ENCODE peak calls at places on chromosomes 12 and 14, in seven cellular contexts. O is activated CD4-positive, alpha-beta T cell treated with anti-CD3 and anti-CD28 coated beads, Interleukin-2, amount 50 U/mL, for 48 hours; M is WERI-Rb-1; D is T-helper 17 cell; Q is A172; F is sigmoid colon; X is RKO. N is an unnamed sample.
A peak's percentile ranks its signal among the peaks of the same experiment; 100 is the strongest.

GRCh38 chr14:85482549-85482948 is 47.4 kb upstream of the FLRT2 start:
- DNase-seq in X (no peak), O (no peak), Q (no peak), D (no peak), F (no peak), M (no peak), N (no peak)

GRCh38 chr12:71567562-71567961 is 96.1 kb downstream of the ZFC3H1 start:
- DNase-seq in M (peak; percentile 53), D (no peak), Q (no peak), O (no peak), X (no peak), F (no peak), N (no peak)

GRCh38 chr12:53241623-53242412 is 9.8 kb upstream of the RARG start:
- DNase-seq in F (no peak), X (no peak), M (peak; percentile 98), D (no peak), O (no peak), Q (no peak), N (no peak)

GRCh38 chr12:102118874-102119273 is 1.0 kb downstream of the NUP37 start:
- DNase-seq in D (no peak), O (no peak), M (no peak), X (no peak), Q (no peak), F (no peak), N (no peak)

GRCh38 chr12:70824511-70824910 is 96.0 kb downstream of the PTPRR start:
- DNase-seq in F (no peak), X (no peak), M (no peak), D (no peak), O (no peak), Q (no peak), N (no peak)

GRCh38 chr12:113473942-113474341 is 2.3 kb upstream of the LHX5 start:
- DNase-seq in M (no peak), F (no peak), O (no peak), Q (no peak), D (no peak), X (peak; percentile 14), N (no peak)

GRCh38 chr14:59189822-59190368 is 1.4 kb downstream of the DAAM1 start:
- DNase-seq in X (peak; percentile 90), D (peak; percentile 64), O (peak; percentile 80), M (peak; percentile 93), Q (peak; percentile 66), F (peak; percentile 95), N (peak; percentile 95)

GRCh38 chr12:10101648-10102220 is 2.9 kb upstream of the CLEC1A start:
- DNase-seq in M (no peak), Q (peak; percentile 1), F (no peak), D (no peak), O (no peak), X (no peak), N (no peak)

GRCh38 chr12:113659015-113659414 is 187.3 kb upstream of the LHX5 start:
- DNase-seq in D (no peak), F (no peak), M (no peak), O (no peak), X (no peak), Q (no peak), N (no peak)

GRCh38 chr14:68952544-68953535 is 26.3 kb downstream of the ACTN1 start:
- DNase-seq in F (peak; percentile 85), Q (no peak), X (no peak), M (no peak), D (no peak), O (no peak), N (no peak)

GRCh38 chr12:334114-334513 is 55.0 kb downstream of the KDM5A start:
- DNase-seq in Q (no peak), F (no peak), X (no peak), M (no peak), O (no peak), D (no peak), N (no peak)

GRCh38 chr12:12518919-12519318 is 43.7 kb downstream of the DUSP16 start:
- DNase-seq in D (no peak), Q (no peak), F (no peak), X (no peak), M (no peak), O (no peak), N (no peak)

N was measured in COLO829.